ENCODE peak calls at places on chromosome 14, in four cellular contexts. One of them, this sample, is unnamed.

GRCh38 chr14:61720302-61720677 is 25.0 kb downstream of the HIF1A start:
- DNase-seq in K562: no peak
- DNase-seq in H1: no peak
- DNase-seq in HepG2: no peak
- DNase-seq in this sample: no peak

GRCh38 chr14:71731096-71731495 is 201.1 kb upstream of the RGS6 start:
- DNase-seq in K562: no peak
- DNase-seq in H1: no peak
- DNase-seq in HepG2: no peak
- DNase-seq in this sample: no peak

GRCh38 chr14:72600551-72601330 is 293.2 kb downstream of the DPF3 start:
- DNase-seq in K562: no peak
- DNase-seq in H1: no peak
- DNase-seq in HepG2: no peak
- DNase-seq in this sample: no peak

GRCh38 chr14:77660754-77661153 is 44.3 kb upstream of the SPTLC2 start:
- DNase-seq in K562: no peak
- DNase-seq in H1: no peak
- DNase-seq in HepG2: no peak
- DNase-seq in this sample: no peak

GRCh38 chr14:21989090-21989489 is 315.5 kb upstream of the OR4E1 start:
- DNase-seq in K562: no peak
- DNase-seq in H1: no peak
- DNase-seq in HepG2: no peak
- DNase-seq in this sample: no peak

GRCh38 chr14:61479746-61480502 is 158.5 kb downstream of the PRKCH start:
- DNase-seq in K562: no peak
- DNase-seq in H1: no peak
- DNase-seq in HepG2: no peak
- DNase-seq in this sample: no peak

GRCh38 chr14:41609704-41610183 is 3.1 kb downstream of the LRFN5 start:
- DNase-seq in K562: no peak
- DNase-seq in H1: no peak
- DNase-seq in HepG2: no peak
- DNase-seq in this sample: no peak

GRCh38 chr14:60805881-60806569 is 71.5 kb downstream of the MNAT1 start:
- DNase-seq in K562: no peak
- DNase-seq in H1: no peak
- DNase-seq in HepG2: no peak
- DNase-seq in this sample: no peak

GRCh38 chr14:88005978-88006851 is 1.3 kb downstream of the GPR65 start:
- DNase-seq in K562: no peak
- DNase-seq in H1: no peak
- DNase-seq in HepG2: no peak
- DNase-seq in this sample: no peak

GRCh38 chr14:55835985-55836384 is 256.0 kb downstream of the KTN1 start:
- DNase-seq in K562: no peak
- DNase-seq in H1: no peak
- DNase-seq in HepG2: no peak
- DNase-seq in this sample: no peak

DNA sequence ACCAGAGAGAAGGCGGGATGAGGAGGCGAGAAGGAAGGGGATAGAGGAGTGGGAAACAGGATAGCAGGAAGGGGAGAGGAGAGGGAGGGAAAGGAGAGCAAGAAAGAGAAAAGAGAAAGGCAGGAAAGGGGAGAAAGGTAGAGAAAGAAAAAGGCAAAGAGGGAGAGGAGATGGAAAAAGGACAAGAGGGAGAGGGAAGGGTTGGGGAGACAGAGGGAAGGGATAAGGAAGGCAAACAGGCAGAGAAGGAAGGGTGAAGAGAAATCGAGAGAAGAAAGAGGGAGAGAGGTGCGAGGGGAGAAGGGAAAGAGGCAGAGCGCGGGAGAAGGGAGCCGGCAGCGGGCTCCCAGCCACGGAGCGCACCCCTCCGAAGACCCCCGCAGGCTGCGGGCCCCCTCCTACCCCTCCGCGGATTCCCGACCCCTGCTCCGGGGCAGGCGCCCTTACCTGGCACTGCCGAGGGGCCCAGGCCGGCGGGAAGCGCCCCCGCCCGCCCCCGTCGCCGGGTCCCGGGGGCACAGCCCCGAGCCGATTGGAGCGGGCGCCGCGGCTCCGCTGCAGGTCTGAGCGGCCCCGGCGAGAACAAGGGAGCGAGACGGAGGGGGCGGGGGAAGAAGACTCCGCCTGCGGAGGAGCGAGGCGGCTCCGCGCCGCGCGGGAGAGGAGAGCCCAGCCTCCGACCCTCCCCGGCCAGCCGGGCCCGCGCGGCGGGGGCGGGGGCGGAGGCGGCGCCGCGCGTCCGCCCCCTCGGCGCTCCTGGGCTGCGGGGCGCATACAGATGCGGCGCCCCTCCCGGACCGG is at the start of gene CDH24:
- DNase-seq in K562: peak
- DNase-seq in H1: no peak
- DNase-seq in HepG2: no peak
- DNase-seq in this sample: no peak
- TF ChIP-seq SRF in K562: no peak
- TF ChIP-seq SRF in H1: no peak
- TF ChIP-seq SRF in HepG2: no peak
- TF ChIP-seq SRF in this sample: no peak

GRCh38 chr14:99660794-99661193 is 15.9 kb downstream of the HHIPL1 start:
- DNase-seq in K562: no peak
- DNase-seq in H1: no peak
- DNase-seq in HepG2: no peak
- DNase-seq in this sample: no peak

GRCh38 chr14:99663716-99664635 is 19.0 kb downstream of the HHIPL1 start:
- DNase-seq in K562: no peak
- DNase-seq in H1: peak
- DNase-seq in HepG2: no peak
- DNase-seq in this sample: no peak

GRCh38 chr14:99664636-99665273 is 19.3 kb upstream of the CYP46A1 start:
- DNase-seq in K562: no peak
- DNase-seq in H1: no peak
- DNase-seq in HepG2: peak
- DNase-seq in this sample: no peak

GRCh38 chr14:99660006-99660566 is 15.2 kb downstream of the HHIPL1 start:
- DNase-seq in K562: no peak
- DNase-seq in H1: no peak
- DNase-seq in HepG2: no peak
- DNase-seq in this sample: no peak

DNA sequence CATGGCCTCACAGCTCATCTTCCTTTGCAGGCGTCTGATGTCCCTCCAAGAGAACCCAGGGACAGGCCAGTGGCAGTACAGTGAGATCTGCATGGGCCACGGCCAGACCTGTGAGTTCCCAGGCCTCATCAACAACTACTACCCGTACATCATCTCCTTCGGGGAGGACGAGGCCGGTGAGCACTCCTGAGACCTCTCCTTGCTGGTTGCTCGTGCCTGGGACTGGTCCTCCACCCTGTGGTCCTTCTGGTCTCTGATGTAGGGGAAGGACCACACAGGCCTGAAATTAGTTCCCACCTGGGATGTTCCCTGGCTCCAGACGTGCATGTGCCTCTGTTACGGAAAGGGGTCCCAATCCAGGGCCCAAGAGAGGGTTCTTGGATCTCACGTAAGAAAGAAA is 17.9 kb downstream of the HHIPL1 start:
- DNase-seq in K562: no peak
- DNase-seq in H1: no peak
- DNase-seq in HepG2: no peak
- DNase-seq in this sample: no peak
- TF ChIP-seq SRF in K562: no peak
- TF ChIP-seq SRF in H1: no peak
- TF ChIP-seq SRF in HepG2: no peak
- TF ChIP-seq SRF in this sample: no peak

GRCh38 chr14:104827173-104828055 is 26.5 kb downstream of the ZBTB42 start:
- DNase-seq in K562: peak
- DNase-seq in H1: peak
- DNase-seq in HepG2: peak
- DNase-seq in this sample: peak
- TF ChIP-seq SRF in K562: no peak
- TF ChIP-seq SRF in H1: no peak
- TF ChIP-seq SRF in HepG2: no peak
- TF ChIP-seq SRF in this sample: no peak

GRCh38 chr14:74357585-74357984 is 9.3 kb downstream of the VRTN start:
- DNase-seq in K562: no peak
- DNase-seq in H1: no peak
- DNase-seq in HepG2: no peak
- DNase-seq in this sample: no peak

GRCh38 chr14:74358176-74358829 is 10.0 kb downstream of the VRTN start:
- DNase-seq in K562: no peak
- DNase-seq in H1: no peak
- DNase-seq in HepG2: no peak
- DNase-seq in this sample: no peak

GRCh38 chr14:74364271-74364880 is 16.1 kb downstream of the VRTN start:
- DNase-seq in K562: no peak
- DNase-seq in H1: no peak
- DNase-seq in HepG2: no peak
- DNase-seq in this sample: no peak

GRCh38 chr14:74360163-74360562 is 11.9 kb downstream of the VRTN start:
- DNase-seq in K562: no peak
- DNase-seq in H1: no peak
- DNase-seq in HepG2: no peak
- DNase-seq in this sample: no peak

DNA sequence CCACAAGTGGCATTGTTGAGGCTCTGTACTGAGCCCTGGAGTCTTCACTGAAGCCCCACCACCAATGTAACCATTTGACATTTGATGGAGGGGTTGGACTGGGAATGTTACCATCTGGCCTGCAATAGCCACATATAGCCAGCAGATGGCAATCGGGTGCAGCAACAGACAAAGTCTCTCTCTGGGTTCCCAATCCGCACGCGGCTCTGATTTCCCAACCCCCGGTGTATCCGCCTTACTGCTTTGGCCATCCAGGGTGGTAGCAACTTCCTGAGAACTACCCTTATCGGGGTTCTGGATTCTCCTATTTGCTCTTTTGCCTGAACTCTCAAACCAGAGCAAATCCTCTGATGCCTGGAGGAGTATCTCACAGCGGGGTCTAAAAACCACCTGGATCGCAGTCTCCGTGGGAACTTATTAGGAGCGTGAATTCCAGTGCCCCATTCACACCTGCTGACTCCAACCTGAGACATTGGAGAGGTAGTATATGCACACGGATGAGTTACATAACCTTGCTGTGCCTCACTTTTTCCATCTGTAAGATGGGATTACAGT is 14.2 kb downstream of the VRTN start:
- DNase-seq in K562: peak
- DNase-seq in H1: peak
- DNase-seq in HepG2: peak
- DNase-seq in this sample: peak
- TF ChIP-seq SRF in K562: peak
- TF ChIP-seq SRF in H1: no peak
- TF ChIP-seq SRF in HepG2: no peak
- TF ChIP-seq SRF in this sample: no peak

DNA sequence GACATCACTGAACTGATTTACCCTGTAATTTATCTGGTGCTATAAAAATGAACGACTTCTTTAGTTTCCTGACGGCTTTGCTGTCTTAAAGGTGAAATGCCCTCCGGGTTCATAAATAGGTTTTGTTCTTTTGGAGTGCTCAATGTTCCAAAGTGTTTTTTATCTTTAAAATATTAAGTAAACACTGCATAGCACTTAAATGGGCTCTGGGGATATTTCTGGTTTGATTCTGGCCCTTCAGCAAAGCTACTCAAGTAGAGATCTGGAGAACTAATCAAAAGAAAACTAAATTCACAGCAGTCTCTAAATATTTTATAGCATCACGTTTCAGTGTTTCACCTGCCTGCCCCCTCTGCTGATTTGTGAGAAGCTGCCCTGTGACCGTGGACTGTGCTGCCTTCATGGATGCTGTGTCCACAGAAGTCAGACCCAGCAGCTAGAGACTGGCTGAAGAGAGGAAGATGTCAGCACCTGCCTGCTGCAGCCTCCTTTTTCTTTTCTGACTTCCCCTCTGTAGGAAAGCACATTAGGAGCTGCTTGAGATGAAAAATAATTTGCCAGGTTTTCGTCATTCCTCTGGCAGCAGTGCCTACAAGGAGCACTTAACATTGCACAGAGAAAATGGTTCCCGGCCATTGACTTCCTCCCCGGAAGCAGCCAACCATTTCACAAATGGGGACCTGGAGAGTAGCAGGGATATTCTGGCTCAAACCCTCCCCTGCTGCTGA is 205.2 kb upstream of the FSCB start:
- DNase-seq in K562: no peak
- DNase-seq in H1: no peak
- DNase-seq in HepG2: no peak
- DNase-seq in this sample: no peak
- TF ChIP-seq SRF in K562: no peak
- TF ChIP-seq SRF in H1: no peak
- TF ChIP-seq SRF in HepG2: no peak
- TF ChIP-seq SRF in this sample: no peak

GRCh38 chr14:101535232-101535631 is 26.1 kb upstream of the DIO3 start:
- DNase-seq in K562: no peak
- DNase-seq in H1: no peak
- DNase-seq in HepG2: peak
- DNase-seq in this sample: no peak
- TF ChIP-seq SRF in K562: no peak
- TF ChIP-seq SRF in H1: no peak
- TF ChIP-seq SRF in HepG2: no peak
- TF ChIP-seq SRF in this sample: no peak

DNA sequence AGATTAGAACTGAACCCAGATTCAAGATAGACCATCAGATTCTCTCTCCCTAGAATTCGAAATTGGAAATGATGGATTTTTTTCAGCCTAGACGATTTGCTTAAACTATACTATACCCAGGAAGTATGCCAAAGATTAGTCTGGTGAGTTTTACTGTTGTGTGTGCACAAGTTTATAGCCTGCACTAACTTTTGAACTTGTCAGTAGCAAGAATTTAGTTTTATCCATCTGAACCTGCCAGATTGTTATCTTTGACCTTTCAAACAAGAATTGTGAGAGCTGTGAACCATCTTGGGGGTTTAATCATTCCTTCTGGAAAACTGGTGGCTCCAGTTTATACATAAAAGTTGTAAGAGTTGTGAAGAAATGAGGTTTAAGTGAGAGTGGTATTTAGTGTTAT is 243.5 kb upstream of the DAAM1 start:
- DNase-seq in K562: no peak
- DNase-seq in H1: no peak
- DNase-seq in HepG2: no peak
- DNase-seq in this sample: no peak
- TF ChIP-seq SRF in K562: no peak
- TF ChIP-seq SRF in H1: no peak
- TF ChIP-seq SRF in HepG2: no peak
- TF ChIP-seq SRF in this sample: no peak

This sample was measured in HCT116.